ENCODE peak calls at places on chromosomes 4 and X, in seven cellular contexts. P is gastrocnemius medialis, L is transverse colon, S is heart left ventricle, W is HCT116, U is uterus, R is esophagus muscularis mucosa. X is an unnamed sample. For H3K27me3, the result is how much of the 10 kb centered on the place peaks cover.

GRCh38 chrX:148572332-148572731 is 71.9 kb downstream of the AFF2 start:
- DNase-seq in P (no peak), L (no peak), S (no peak), W (no peak), U (no peak), R (no peak), X (no peak)

GRCh38 chr4:128574706-128575105 is 234.8 kb upstream of the JADE1 start:
- DNase-seq in P (peak), L (peak), S (peak), W (peak), U (peak), R (no peak), X (peak)

GRCh38 chr4:8675383-8675782 is 82.8 kb downstream of the CPZ start:
- DNase-seq in P (no peak), L (no peak), S (no peak), W (no peak), U (no peak), R (no peak), X (no peak)

GRCh38 chr4:40255722-40256281 is 59.0 kb downstream of the RHOH start:
- DNase-seq in P (no peak), L (no peak), S (no peak), W (peak), U (no peak), R (no peak), X (no peak)

GRCh38 chr4:177403746-177404145 is 38.5 kb downstream of the AGA start:
- DNase-seq in P (no peak), L (no peak), S (no peak), W (no peak), U (no peak), R (no peak), X (no peak)

GRCh38 chrX:74242050-74242449 is 61.9 kb upstream of the ZCCHC13 start:
- DNase-seq in P (no peak), L (no peak), S (no peak), W (no peak), U (no peak), R (no peak), X (no peak)

GRCh38 chrX:40107291-40108083 is 9.7 kb upstream of the BCOR start:
- DNase-seq in P (peak), L (peak), S (peak), W (peak), U (peak), R (no peak), X (no peak)

GRCh38 chr4:130210871-130211270 is 1114.9 kb downstream of the C4orf33 start:
- DNase-seq in P (no peak), L (no peak), S (no peak), W (peak), U (no peak), R (no peak), X (no peak)

GRCh38 chrX:37926700-37927099 is 79.3 kb upstream of the DYNLT3 start:
- DNase-seq in P (no peak), L (no peak), S (no peak), W (no peak), U (no peak), R (no peak), X (no peak)

GRCh38 chr4:155787113-155787710 is 28.4 kb downstream of the GUCY1B1 start:
- DNase-seq in P (no peak), L (no peak), S (no peak), W (peak), U (no peak), R (no peak), X (no peak)

GRCh38 chr4:48271048-48271452 is 1.4 kb upstream of the TEC start:
- DNase-seq in P (no peak), L (no peak), S (no peak), W (no peak), U (no peak), R (no peak), X (no peak)

GRCh38 chr4:48268956-48269860 is at the start of gene TEC:
- DNase-seq in P (peak), L (peak), S (peak), W (peak), U (no peak), R (no peak), X (peak)

GRCh38 chr4:48271626-48272025 is 2.0 kb upstream of the TEC start:
- DNase-seq in P (no peak), L (no peak), S (no peak), W (no peak), U (no peak), R (no peak), X (no peak)

GRCh38 chr4:48270516-48270897 is 869 bp upstream of the TEC start:
- DNase-seq in P (no peak), L (no peak), S (no peak), W (no peak), U (no peak), R (no peak), X (no peak)

GRCh38 chr4:48269861-48270515 is 350 bp upstream of the TEC start:
- DNase-seq in P (peak), L (peak), S (peak), W (peak), U (peak), R (peak), X (peak)
- TF ChIP-seq POLR2A in P (peak), L (no peak), S (peak), W (peak), U (peak), R (no peak), X (no peak)

GRCh38 chrX:150363561-150364346 is 637 bp downstream of the MAMLD1 start:
- DNase-seq in P (peak), L (peak), S (peak), W (no peak), U (peak), R (no peak), X (no peak)
- TF ChIP-seq CTCF in P (no peak), L (no peak), S (no peak), W (no peak), U (no peak), R (no peak), X (no peak)

GRCh38 chr4:186104114-186104894 is at the start of gene FAM149A:
- DNase-seq in P (no peak), L (peak), S (peak), W (peak), U (peak), R (no peak), X (no peak)

GRCh38 chr4:186108391-186108790 is 3.9 kb downstream of the FAM149A start:
- DNase-seq in P (no peak), L (no peak), S (no peak), W (no peak), U (no peak), R (no peak), X (no peak)

GRCh38 chr4:186104895-186105720 is 604 bp downstream of the FAM149A start:
- DNase-seq in P (no peak), L (peak), S (peak), W (no peak), U (peak), R (no peak), X (no peak)

GRCh38 chr4:186102931-186103330 is 1.6 kb upstream of the FAM149A start:
- DNase-seq in P (no peak), L (no peak), S (no peak), W (no peak), U (no peak), R (peak), X (no peak)

GRCh38 chr4:186105721-186106335 is 1.3 kb downstream of the FAM149A start:
- DNase-seq in P (no peak), L (peak), S (no peak), W (no peak), U (no peak), R (no peak), X (no peak)
- H3K27me3 ChIP-seq in P (under half), L (under half), S (under half), W (under half), U (under half), R (under half), X (under half)

GRCh38 chrX:46840946-46841740 is 4.3 kb downstream of the RP2 start:
- DNase-seq in P (no peak), L (no peak), S (peak), W (no peak), U (no peak), R (no peak), X (no peak)

GRCh38 chrX:46837543-46838481 is 969 bp downstream of the RP2 start:
- DNase-seq in P (no peak), L (no peak), S (no peak), W (no peak), U (no peak), R (no peak), X (no peak)

GRCh38 chrX:46838482-46838857 is 1.6 kb downstream of the RP2 start:
- DNase-seq in P (no peak), L (no peak), S (no peak), W (no peak), U (no peak), R (no peak), X (no peak)

GRCh38 chrX:46838974-46839480 is 2.2 kb downstream of the RP2 start:
- DNase-seq in P (no peak), L (no peak), S (no peak), W (no peak), U (no peak), R (no peak), X (no peak)

GRCh38 chrX:46836701-46837542 is at the start of gene RP2:
- DNase-seq in P (peak), L (peak), S (peak), W (peak), U (peak), R (peak), X (peak)
- TF ChIP-seq POLR2A in P (peak), L (peak), S (peak), W (peak), U (peak), R (peak), X (peak)

GRCh38 chr4:181261279-181261678 is 981.9 kb upstream of the TENM3 start:
- DNase-seq in P (no peak), L (no peak), S (no peak), W (no peak), U (no peak), R (no peak), X (no peak)
- TF ChIP-seq CTCF in P (no peak), L (no peak), S (peak), W (peak), U (no peak), R (no peak), X (no peak)

X was measured in breast epithelium.